ENCODE peak calls at places on chromosome 11, in five cellular contexts. K is brain microvascular endothelial cell, C is astrocyte of the cerebellum, L is nephron progenitor cell, B is AG04450. G is an unnamed sample.

GRCh38 chr11:5597953-5598352 is 1.5 kb downstream of the TRIM6 start:
- DNase-seq in B (no peak), C (no peak), K (no peak), L (no peak), G (no peak)

GRCh38 chr11:86202013-86202336 is 42.6 kb upstream of the EED start:
- DNase-seq in C (no peak), L (no peak), K (no peak), B (no peak), G (no peak)

GRCh38 chr11:30697032-30697431 is 110.9 kb upstream of the MPPED2 start:
- DNase-seq in C (no peak), K (no peak), B (no peak), L (no peak), G (no peak)

GRCh38 chr11:12439615-12440014 is 62.2 kb downstream of the PARVA start:
- DNase-seq in K (no peak), C (no peak), L (no peak), B (no peak), G (no peak)

GRCh38 chr11:33942954-33943353 is 51.1 kb upstream of the LMO2 start:
- DNase-seq in C (peak; percentile 85), K (peak; percentile 90), B (no peak), L (no peak), G (peak; percentile 78)

GRCh38 chr11:108718466-108718865 is 53.6 kb downstream of the DDX10 start:
- DNase-seq in C (no peak), L (no peak), K (no peak), B (no peak), G (no peak)

GRCh38 chr11:121930004-121930965 is 185.7 kb downstream of the BLID start:
- DNase-seq in K (no peak), C (no peak), L (peak; percentile 25), B (no peak), G (peak; percentile 46)

GRCh38 chr11:128688031-128688713 is 5.7 kb upstream of the FLI1 start:
- DNase-seq in B (no peak), L (peak; percentile 16), K (no peak), C (no peak), G (no peak)

GRCh38 chr11:90286640-90287039 is 63.8 kb upstream of the CHORDC1 start:
- DNase-seq in K (no peak), C (no peak), B (no peak), L (no peak), G (no peak)

GRCh38 chr11:133681901-133682300 is 149.6 kb upstream of the OPCML start:
- DNase-seq in L (no peak), K (no peak), C (no peak), B (no peak), G (no peak)

GRCh38 chr11:94494200-94494545 is 389 bp downstream of the ANKRD49 start:
- DNase-seq in C (no peak), L (no peak), K (no peak), B (no peak), G (no peak)

GRCh38 chr11:132026746-132027145 is 656.3 kb downstream of the NTM start:
- DNase-seq in K (no peak), L (no peak), C (no peak), B (no peak), G (no peak)

GRCh38 chr11:133910101-133910500 is 46.7 kb downstream of the IGSF9B start:
- DNase-seq in C (no peak), B (no peak), K (no peak), L (no peak), G (no peak)

GRCh38 chr11:122879785-122880184 is 2.8 kb upstream of the JHY start:
- DNase-seq in B (no peak), K (no peak), C (no peak), L (no peak), G (no peak)

GRCh38 chr11:111944651-111945051 is 7.5 kb downstream of the DIXDC1 start:
- DNase-seq in B (no peak), C (peak; percentile 74), L (no peak), K (peak; percentile 89), G (peak; percentile 90)

GRCh38 chr11:128471138-128471661 is 116.2 kb downstream of the ETS1 start:
- DNase-seq in L (no peak), C (no peak), B (no peak), K (no peak), G (no peak)

GRCh38 chr11:129364143-129364654 is 11.4 kb upstream of the BARX2 start:
- DNase-seq in B (peak; percentile 63), C (peak; percentile 75), K (peak; percentile 71), L (peak; percentile 91), G (peak; percentile 88)

GRCh38 chr11:134510171-134510570 is 98.1 kb upstream of the B3GAT1 start:
- DNase-seq in K (no peak), B (no peak), L (no peak), C (no peak), G (no peak)

GRCh38 chr11:3855808-3856491 is 486 bp downstream of the STIM1 start:
- DNase-seq in B (no peak), K (no peak), L (peak; percentile 55), C (no peak), G (no peak)

GRCh38 chr11:47928426-47928825 is 51.9 kb upstream of the PTPRJ start:
- DNase-seq in B (no peak), L (no peak), C (no peak), K (no peak), G (no peak)

GRCh38 chr11:17770917-17771316 is 36.3 kb downstream of the KCNC1 start:
- DNase-seq in K (no peak), C (no peak), L (no peak), B (no peak), G (peak; percentile 16)

GRCh38 chr11:17768547-17768946 is 34.0 kb downstream of the KCNC1 start:
- DNase-seq in K (no peak), B (no peak), L (no peak), C (no peak), G (no peak)

GRCh38 chr11:17769218-17769617 is 34.6 kb downstream of the KCNC1 start:
- DNase-seq in L (no peak), C (no peak), K (no peak), B (no peak), G (no peak)

GRCh38 chr11:17771415-17771814 is 36.8 kb downstream of the KCNC1 start:
- DNase-seq in B (no peak), L (peak; percentile 2), K (no peak), C (no peak), G (no peak)

DNA sequence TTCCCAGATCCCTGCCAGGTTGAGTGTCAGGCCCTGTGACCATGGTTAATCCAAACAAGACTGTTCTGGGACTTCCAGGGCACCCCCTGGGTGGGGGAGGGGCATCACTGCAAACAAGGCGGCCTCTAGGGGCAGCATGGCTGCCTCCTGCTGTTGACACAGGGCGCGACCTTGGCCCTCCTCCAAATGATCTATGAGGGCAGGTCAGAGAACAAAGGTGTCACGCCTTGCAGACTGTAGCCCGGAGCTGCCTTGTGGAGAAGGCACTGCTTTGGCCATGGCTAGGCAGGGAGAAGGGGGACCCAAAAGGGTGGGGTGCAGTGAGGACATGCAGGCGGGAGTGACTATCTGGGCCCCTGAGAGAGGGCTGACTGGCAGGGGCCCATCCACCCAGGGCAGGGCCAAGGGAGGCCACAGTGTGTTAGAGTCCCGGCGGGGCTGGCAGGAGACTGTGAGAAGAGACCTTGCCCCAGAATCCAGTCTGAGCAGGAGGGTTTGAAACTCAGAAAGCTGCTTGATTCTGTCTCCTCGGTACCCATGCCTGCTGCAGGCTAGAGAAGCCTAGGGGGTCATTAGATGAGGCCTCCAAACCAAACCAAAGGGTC is 35.6 kb downstream of the KCNC1 start:
- DNase-seq in K (no peak), L (peak; percentile 79), C (no peak), B (no peak), G (no peak)
- TF ChIP-seq CTCF in K (no peak), L (peak; percentile 42), C (no peak), B (no peak), G (peak; percentile 1)

GRCh38 chr11:110031171-110031570 is 62.0 kb upstream of the ZC3H12C start:
- DNase-seq in K (no peak), L (no peak), C (no peak), B (no peak), G (no peak)
- TF ChIP-seq CTCF in K (no peak), L (no peak), C (no peak), B (no peak), G (no peak)

GRCh38 chr11:66070604-66071325 is 693 bp downstream of the PACS1 start:
- DNase-seq in L (peak; percentile 44), C (no peak), B (no peak), K (no peak), G (peak; percentile 50)

GRCh38 chr11:66069715-66070603 is at the start of gene PACS1:
- DNase-seq in L (peak; percentile 75), K (peak; percentile 58), C (no peak), B (peak; percentile 56), G (peak; percentile 88)

GRCh38 chr11:66067640-66068039 is 2.4 kb upstream of the PACS1 start:
- DNase-seq in L (no peak), C (no peak), K (no peak), B (no peak), G (no peak)

GRCh38 chr11:66068154-66068821 is 1.8 kb upstream of the PACS1 start:
- DNase-seq in K (peak; percentile 67), B (peak; percentile 36), L (peak; percentile 88), C (peak; percentile 49), G (peak; percentile 83)

DNA sequence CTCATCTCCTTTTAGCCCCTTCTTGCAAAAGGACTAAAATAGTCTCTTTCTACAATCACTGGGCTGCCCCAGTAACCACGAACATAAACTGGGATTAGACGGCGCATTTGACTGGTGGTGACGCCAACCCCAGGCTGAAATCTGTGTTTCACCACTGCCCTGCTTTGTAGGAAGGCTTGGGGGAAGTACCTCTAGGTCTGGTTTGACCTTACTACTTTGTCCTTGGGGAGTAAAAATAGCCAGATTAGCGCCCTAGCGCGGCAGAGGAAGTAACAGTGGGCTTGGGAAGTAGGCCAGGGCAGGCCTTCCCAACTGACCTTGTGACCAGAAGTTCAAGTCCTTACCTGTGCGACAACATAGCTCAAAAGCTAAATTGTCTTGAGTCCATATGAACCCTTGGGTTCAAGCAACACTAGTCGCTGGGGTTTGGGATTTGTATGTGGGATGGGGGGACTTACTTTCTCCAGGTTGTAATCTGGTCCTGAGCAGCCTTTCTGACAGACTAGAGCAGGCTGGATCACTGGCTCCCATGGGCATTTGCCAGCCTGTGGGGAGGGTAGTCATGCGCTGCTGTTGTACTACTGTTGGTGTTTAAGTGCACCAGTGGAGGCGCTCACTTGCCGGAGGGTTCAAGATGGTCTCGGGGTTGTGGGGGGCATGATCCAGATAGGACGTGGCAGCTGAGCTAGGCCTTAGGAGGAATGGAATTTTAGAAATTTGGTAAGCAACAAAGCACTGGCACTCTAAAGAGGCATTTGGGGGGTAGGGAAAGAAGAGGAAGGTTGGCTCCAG is 953 bp upstream of the PACS1 start:
- DNase-seq in B (no peak), L (no peak), K (peak; percentile 48), C (no peak), G (peak; percentile 56)
- TF ChIP-seq CTCF in B (peak; percentile 9), L (no peak), K (peak; percentile 43), C (peak; percentile 28), G (peak; percentile 8)

DNA sequence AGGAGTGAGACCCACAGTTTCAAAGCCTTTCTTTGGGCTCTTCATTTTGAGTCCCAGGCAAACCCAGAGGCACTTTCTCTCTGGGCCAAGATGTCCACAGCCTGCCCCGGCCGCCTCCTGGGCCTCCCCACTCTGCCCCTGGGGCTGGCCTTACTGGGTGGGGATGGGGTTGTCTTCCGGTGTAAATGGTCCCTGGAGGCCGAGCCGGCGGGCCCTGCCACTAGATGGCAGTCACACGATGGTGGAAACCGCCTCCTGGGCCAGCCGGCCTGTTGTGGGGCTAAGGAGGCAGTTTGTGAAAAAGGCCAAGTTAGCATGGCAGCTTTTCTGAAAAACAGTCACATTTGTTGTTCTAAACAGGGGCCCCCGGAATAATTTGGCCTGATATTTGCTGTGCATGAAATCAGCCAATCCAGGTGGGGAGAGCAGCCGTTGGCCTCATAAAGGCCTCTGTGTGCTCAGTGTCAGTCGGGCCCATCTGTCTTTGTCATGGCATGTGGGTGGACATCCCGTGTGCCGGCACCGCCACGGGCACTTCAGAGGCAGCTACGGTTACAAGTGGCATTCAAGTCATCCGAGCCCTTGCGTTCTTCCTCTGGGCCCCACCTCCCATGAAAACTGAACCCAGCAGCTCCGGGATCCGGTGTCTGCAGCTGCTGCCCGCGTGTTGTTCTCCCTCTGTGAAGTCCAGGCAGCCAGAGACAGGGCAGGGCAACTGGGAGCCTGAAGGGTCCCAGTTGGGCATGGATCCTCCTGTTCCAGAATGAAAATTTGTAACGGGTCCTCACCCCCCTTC is 6.6 kb downstream of the MRPL23 start:
- DNase-seq in K (no peak), B (no peak), L (peak; percentile 3), C (no peak), G (no peak)
- TF ChIP-seq CTCF in K (no peak), B (peak; percentile 8), L (no peak), C (no peak), G (no peak)